ENCODE peak calls at places on chromosome 6, in nine cellular contexts. R is cortex of kidney; H is dorsolateral prefrontal cortex; Z is osteocyte; F is stimulated activated CD8-positive, alpha-beta memory T cell treated with anti-CD3 and anti-CD28 coated beads, Interleukin-7, amount 100 ng/mL, for 24 hours; Q is lower lobe of right lung; T is H54; N is naive thymus-derived CD4-positive, alpha-beta T cell; Y is type B pancreatic cell. G is an unnamed sample.

GRCh38 chr6:21595951-21596378 is 2.4 kb downstream of the SOX4 start:
- DNase-seq in H (no peak), Q (no peak), F (no peak), N (no peak), Z (no peak), Y (no peak), R (no peak), T (no peak), G (peak)

GRCh38 chr6:35036828-35037095 is 104.4 kb downstream of the TCP11 start:
- DNase-seq in Z (no peak), N (no peak), F (no peak), T (no peak), Y (no peak), Q (no peak), H (no peak), R (no peak), G (no peak)

GRCh38 chr6:128358111-128358780 is 162.2 kb downstream of the PTPRK start:
- DNase-seq in H (no peak), Z (no peak), R (no peak), Q (no peak), Y (no peak), F (no peak), N (no peak), T (no peak), G (no peak)

GRCh38 chr6:53944538-53944937 is 149.7 kb downstream of the LRRC1 start:
- DNase-seq in Z (no peak), Y (no peak), F (no peak), N (no peak), Q (no peak), R (no peak), T (no peak), H (no peak), G (no peak)

GRCh38 chr6:95841560-95841959 is 174.2 kb upstream of the FUT9 start:
- DNase-seq in Q (no peak), T (no peak), Y (no peak), H (no peak), F (no peak), Z (no peak), R (no peak), N (no peak), G (no peak)

GRCh38 chr6:159819932-159820640 is 20.0 kb downstream of the PNLDC1 start:
- DNase-seq in N (peak), Q (peak), R (no peak), Z (no peak), F (no peak), T (no peak), H (no peak), Y (no peak), G (no peak)

GRCh38 chr6:65126667-65127066 is 580.4 kb downstream of the EYS start:
- DNase-seq in N (no peak), F (no peak), Q (no peak), Z (no peak), Y (no peak), T (no peak), R (no peak), H (no peak), G (no peak)

GRCh38 chr6:159844737-159845645 is 44.9 kb downstream of the PNLDC1 start:
- DNase-seq in N (no peak), Q (no peak), T (no peak), F (no peak), Y (no peak), Z (peak), R (no peak), H (no peak), G (no peak)

GRCh38 chr6:84193140-84193708 is 34.2 kb downstream of the CEP162 start:
- DNase-seq in Z (no peak), N (no peak), F (no peak), T (peak), Y (no peak), R (no peak), H (no peak), Q (no peak), G (no peak)

GRCh38 chr6:39843305-39844020 is 51.3 kb downstream of the DAAM2 start:
- DNase-seq in T (no peak), R (no peak), Q (no peak), Y (no peak), H (no peak), Z (no peak), N (no peak), F (no peak), G (no peak)

GRCh38 chr6:73879894-73880293 is 183.9 kb downstream of the CD109 start:
- DNase-seq in F (no peak), T (no peak), Y (no peak), R (no peak), N (no peak), H (no peak), Q (no peak), Z (no peak), G (no peak)

GRCh38 chr6:42720739-42721138 is 1.7 kb downstream of the PRPH2 start:
- DNase-seq in Y (no peak), F (no peak), R (no peak), Z (no peak), N (no peak), T (peak), H (no peak), Q (no peak), G (no peak)

GRCh38 chr6:2973656-2974055 is 2.3 kb upstream of the SERPINB6 start:
- DNase-seq in Y (no peak), Z (no peak), H (no peak), N (no peak), R (no peak), F (no peak), T (no peak), Q (no peak), G (peak)

GRCh38 chr6:109496036-109496761 is 13.2 kb upstream of the ZBTB24 start:
- DNase-seq in Q (no peak), Z (no peak), F (no peak), H (no peak), T (no peak), Y (no peak), R (no peak), N (no peak), G (no peak)

GRCh38 chr6:122322824-122323223 is 76.6 kb upstream of the HSF2 start:
- DNase-seq in H (no peak), Q (no peak), R (no peak), N (peak), Y (no peak), F (no peak), T (no peak), Z (no peak), G (no peak)

GRCh38 chr6:26142026-26142425 is 54.8 kb downstream of the HFE start:
- DNase-seq in Z (no peak), Y (no peak), H (no peak), Q (no peak), N (no peak), F (no peak), R (no peak), T (no peak), G (no peak)

GRCh38 chr6:56699066-56699654 is 56.5 kb upstream of the DST start:
- DNase-seq in Z (no peak), T (no peak), Y (no peak), N (no peak), R (no peak), F (no peak), Q (no peak), H (no peak), G (no peak)

GRCh38 chr6:113596907-113597583 is 260.1 kb upstream of the MARCKS start:
- DNase-seq in T (no peak), R (no peak), F (no peak), H (no peak), N (no peak), Q (no peak), Z (no peak), Y (no peak), G (no peak)

GRCh38 chr6:151610336-151610735 is 116.5 kb downstream of the CCDC170 start:
- DNase-seq in F (no peak), T (no peak), R (no peak), Q (no peak), N (no peak), Z (no peak), Y (no peak), H (no peak), G (no peak)

GRCh38 chr6:111242452-111242851 is 155.1 kb downstream of the SLC16A10 start:
- DNase-seq in H (no peak), Y (no peak), Q (no peak), T (no peak), R (no peak), N (no peak), F (no peak), Z (no peak), G (no peak)

GRCh38 chr6:31548423-31548873 is 1.0 kb downstream of the NFKBIL1 start:
- DNase-seq in Q (no peak), N (no peak), T (no peak), R (no peak), H (no peak), Z (no peak), Y (no peak), F (no peak), G (no peak)

GRCh38 chr6:119280080-119280479 is 69.5 kb downstream of the MAN1A1 start:
- DNase-seq in R (no peak), Y (no peak), T (no peak), H (no peak), Q (no peak), Z (no peak), N (no peak), F (no peak), G (no peak)

GRCh38 chr6:52293067-52293466 is 8.5 kb upstream of the MCM3 start:
- DNase-seq in T (no peak), N (no peak), Y (no peak), R (no peak), Z (no peak), Q (no peak), F (no peak), H (no peak), G (no peak)

GRCh38 chr6:122753688-122754056 is 25.8 kb upstream of the FABP7 start:
- DNase-seq in R (no peak), F (no peak), N (no peak), Y (no peak), T (no peak), H (no peak), Q (no peak), Z (no peak), G (no peak)

GRCh38 chr6:15331143-15331542 is 85.3 kb downstream of the JARID2 start:
- DNase-seq in H (no peak), R (no peak), Z (no peak), T (no peak), F (no peak), Y (no peak), Q (no peak), N (no peak), G (no peak)

GRCh38 chr6:3847521-3847920 is 1.7 kb upstream of the FAM50B start:
- DNase-seq in N (no peak), Z (no peak), R (no peak), T (no peak), Y (no peak), H (no peak), Q (no peak), F (no peak), G (no peak)

GRCh38 chr6:156434049-156434794 is 343.0 kb upstream of the ARID1B start:
- DNase-seq in R (no peak), Z (no peak), Q (no peak), Y (no peak), N (no peak), F (no peak), H (no peak), T (no peak), G (no peak)

GRCh38 chr6:32118782-32119628 is 9.0 kb downstream of the ATF6B start:
- DNase-seq in N (peak), R (no peak), Q (peak), F (peak), Z (peak), T (peak), Y (peak), H (peak), G (peak)

GRCh38 chr6:39426057-39426592 is 103.6 kb upstream of the KCNK16 start:
- DNase-seq in R (no peak), T (peak), Q (no peak), Z (peak), N (no peak), F (no peak), H (no peak), Y (no peak), G (no peak)

G was measured in colonic mucosa.